ENCODE peak calls at places on chromosomes 16 and 17, in ten cellular contexts. One of them, this sample, is unnamed.
A peak's percentile ranks its signal among the peaks of the same experiment; 100 is the strongest.

GRCh38 chr17:64355536-64356303 is 34.9 kb downstream of the PECAM1 start:
- DNase-seq in thoracic aorta: no peak
- DNase-seq in A549: no peak
- DNase-seq in suprapubic skin: no peak
- DNase-seq in neural progenitor cell: no peak
- DNase-seq in transverse colon: no peak
- DNase-seq in heart left ventricle: peak; percentile 62
- DNase-seq in esophagus squamous epithelium: no peak
- DNase-seq in fibroblast of lung: peak; percentile 91
- DNase-seq in endothelial cell of umbilical vein: peak; percentile 47
- DNase-seq in this sample: no peak

GRCh38 chr16:68300736-68301459 is 9.8 kb downstream of the SLC7A6OS start:
- DNase-seq in neural progenitor cell: no peak
- DNase-seq in suprapubic skin: no peak
- DNase-seq in transverse colon: no peak
- DNase-seq in fibroblast of lung: peak; percentile 43
- DNase-seq in esophagus squamous epithelium: no peak
- DNase-seq in heart left ventricle: no peak
- DNase-seq in A549: no peak
- DNase-seq in endothelial cell of umbilical vein: no peak
- DNase-seq in thoracic aorta: no peak
- DNase-seq in this sample: no peak

GRCh38 chr16:57548424-57548823 is 6.0 kb downstream of the ADGRG5 start:
- DNase-seq in suprapubic skin: no peak
- DNase-seq in fibroblast of lung: no peak
- DNase-seq in transverse colon: no peak
- DNase-seq in A549: no peak
- DNase-seq in thoracic aorta: no peak
- DNase-seq in endothelial cell of umbilical vein: no peak
- DNase-seq in heart left ventricle: no peak
- DNase-seq in esophagus squamous epithelium: no peak
- DNase-seq in neural progenitor cell: no peak
- DNase-seq in this sample: no peak

GRCh38 chr16:88857728-88858339 is 907 bp downstream of the TRAPPC2L start:
- DNase-seq in transverse colon: peak; percentile 82
- DNase-seq in suprapubic skin: no peak
- DNase-seq in thoracic aorta: no peak
- DNase-seq in A549: peak; percentile 96
- DNase-seq in esophagus squamous epithelium: no peak
- DNase-seq in fibroblast of lung: peak; percentile 66
- DNase-seq in endothelial cell of umbilical vein: peak; percentile 74
- DNase-seq in heart left ventricle: peak; percentile 75
- DNase-seq in neural progenitor cell: peak; percentile 88
- DNase-seq in this sample: peak; percentile 72

GRCh38 chr16:15946257-15947044 is 3.0 kb upstream of the ABCC1 start:
- DNase-seq in A549: peak; percentile 83
- DNase-seq in neural progenitor cell: no peak
- DNase-seq in suprapubic skin: no peak
- DNase-seq in fibroblast of lung: peak; percentile 91
- DNase-seq in endothelial cell of umbilical vein: peak; percentile 50
- DNase-seq in thoracic aorta: no peak
- DNase-seq in transverse colon: no peak
- DNase-seq in esophagus squamous epithelium: no peak
- DNase-seq in heart left ventricle: no peak
- DNase-seq in this sample: no peak

GRCh38 chr17:67546578-67547527 is 169.8 kb downstream of the PITPNC1 start:
- DNase-seq in fibroblast of lung: peak; percentile 55
- DNase-seq in suprapubic skin: no peak
- DNase-seq in A549: no peak
- DNase-seq in endothelial cell of umbilical vein: peak; percentile 35
- DNase-seq in thoracic aorta: no peak
- DNase-seq in esophagus squamous epithelium: no peak
- DNase-seq in transverse colon: peak; percentile 79
- DNase-seq in neural progenitor cell: no peak
- DNase-seq in heart left ventricle: peak; percentile 72
- DNase-seq in this sample: peak; percentile 58

GRCh38 chr16:81565633-81566032 is 121.0 kb downstream of the CMIP start:
- DNase-seq in neural progenitor cell: no peak
- DNase-seq in endothelial cell of umbilical vein: no peak
- DNase-seq in esophagus squamous epithelium: no peak
- DNase-seq in heart left ventricle: no peak
- DNase-seq in thoracic aorta: no peak
- DNase-seq in suprapubic skin: no peak
- DNase-seq in fibroblast of lung: no peak
- DNase-seq in transverse colon: no peak
- DNase-seq in A549: no peak
- DNase-seq in this sample: no peak

GRCh38 chr16:27355610-27356009 is 41.8 kb downstream of the IL4R start:
- DNase-seq in suprapubic skin: no peak
- DNase-seq in transverse colon: peak; percentile 50
- DNase-seq in endothelial cell of umbilical vein: peak; percentile 46
- DNase-seq in fibroblast of lung: peak; percentile 17
- DNase-seq in A549: no peak
- DNase-seq in thoracic aorta: no peak
- DNase-seq in neural progenitor cell: peak; percentile 47
- DNase-seq in heart left ventricle: peak; percentile 48
- DNase-seq in esophagus squamous epithelium: no peak
- DNase-seq in this sample: peak; percentile 23

GRCh38 chr16:38941-39892 is 14.2 kb downstream of the POLR3K start:
- DNase-seq in heart left ventricle: no peak
- DNase-seq in esophagus squamous epithelium: no peak
- DNase-seq in suprapubic skin: no peak
- DNase-seq in transverse colon: peak; percentile 77
- DNase-seq in neural progenitor cell: no peak
- DNase-seq in endothelial cell of umbilical vein: no peak
- DNase-seq in A549: no peak
- DNase-seq in fibroblast of lung: no peak
- DNase-seq in thoracic aorta: no peak
- DNase-seq in this sample: peak; percentile 28

DNA sequence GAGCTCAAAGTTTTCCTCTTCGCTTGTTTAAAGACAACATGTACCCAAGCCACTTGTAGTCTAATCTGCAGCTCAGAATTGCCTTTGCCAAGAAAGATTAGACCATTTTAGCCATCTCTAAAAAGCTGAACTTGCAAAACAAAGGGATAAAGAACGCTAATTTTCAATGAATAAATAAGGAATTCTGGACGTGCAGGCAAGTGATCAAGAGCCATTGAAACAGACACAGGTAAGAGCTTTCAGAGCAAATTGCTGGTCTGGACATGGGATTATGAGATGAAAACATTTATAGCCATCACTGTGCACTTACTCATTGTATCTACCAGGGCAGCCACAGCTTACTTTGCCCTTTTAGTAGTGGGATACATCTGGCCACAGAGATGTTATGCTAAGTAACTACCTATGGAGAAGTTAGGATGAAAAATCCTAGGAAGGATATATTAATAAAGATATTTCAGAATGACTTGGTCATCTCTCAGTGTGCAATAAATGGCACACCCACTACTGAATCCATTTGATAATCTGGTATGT is 44.4 kb downstream of the RND2 start:
- DNase-seq in A549: no peak
- DNase-seq in transverse colon: no peak
- DNase-seq in endothelial cell of umbilical vein: no peak
- DNase-seq in thoracic aorta: no peak
- DNase-seq in fibroblast of lung: no peak
- DNase-seq in esophagus squamous epithelium: no peak
- DNase-seq in neural progenitor cell: no peak
- DNase-seq in heart left ventricle: no peak
- DNase-seq in suprapubic skin: no peak
- DNase-seq in this sample: no peak
- H3K4me1 ChIP-seq in A549: peaks cover 9% of the 10 kb centered on the region
- H3K4me1 ChIP-seq in transverse colon: no peaks in the 10 kb centered on the region
- H3K4me1 ChIP-seq in endothelial cell of umbilical vein: no peaks in the 10 kb centered on the region
- H3K4me1 ChIP-seq in thoracic aorta: no peaks in the 10 kb centered on the region
- H3K4me1 ChIP-seq in fibroblast of lung: no peaks in the 10 kb centered on the region
- H3K4me1 ChIP-seq in esophagus squamous epithelium: no peaks in the 10 kb centered on the region
- H3K4me1 ChIP-seq in neural progenitor cell: no peaks in the 10 kb centered on the region
- H3K4me1 ChIP-seq in heart left ventricle: peaks cover 15% of the 10 kb centered on the region
- H3K4me1 ChIP-seq in suprapubic skin: no peaks in the 10 kb centered on the region
- H3K4me1 ChIP-seq in this sample: no peaks in the 10 kb centered on the region

DNA sequence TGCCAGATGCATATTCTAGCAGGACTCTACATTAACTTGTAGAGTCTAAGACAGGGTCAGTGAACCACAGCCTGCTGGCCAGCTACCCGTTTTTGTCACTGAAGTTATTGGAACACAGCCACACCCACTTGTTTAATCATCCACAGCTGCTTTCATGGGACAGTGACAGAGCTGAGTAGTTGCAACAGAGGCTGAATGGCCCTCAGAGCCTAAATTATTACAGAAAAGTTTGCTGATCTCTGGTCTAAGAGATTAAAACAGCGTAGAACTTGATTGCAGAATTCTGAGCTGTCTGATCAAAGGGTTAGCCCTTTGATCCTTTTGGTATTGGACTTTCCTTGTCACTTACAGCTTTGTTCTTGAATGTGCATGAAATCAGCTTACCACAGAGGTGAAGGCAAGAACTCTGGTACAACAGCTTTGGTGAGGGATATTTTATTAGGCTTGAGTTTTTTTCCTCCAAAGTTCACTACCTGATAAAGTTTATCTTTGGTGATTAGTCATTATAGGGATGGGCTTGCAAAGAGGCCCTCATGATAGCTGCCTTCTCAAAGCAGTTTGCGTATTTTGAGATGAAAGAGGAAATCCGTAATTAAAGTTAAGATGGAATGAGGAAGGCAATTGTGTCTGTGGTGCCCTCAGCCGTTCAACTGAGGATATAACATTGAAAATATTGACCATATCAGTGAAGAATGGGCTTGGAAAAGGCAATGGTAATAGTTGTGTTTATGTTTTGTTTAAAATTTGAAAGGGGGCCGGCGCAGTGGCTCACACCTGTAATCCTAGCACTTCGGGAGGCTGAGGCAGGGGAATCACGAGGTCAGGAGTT is 23.7 kb downstream of the ALDH3A2 start:
- DNase-seq in transverse colon: peak; percentile 56
- DNase-seq in endothelial cell of umbilical vein: peak; percentile 11
- DNase-seq in esophagus squamous epithelium: no peak
- DNase-seq in A549: no peak
- DNase-seq in fibroblast of lung: peak; percentile 8
- DNase-seq in suprapubic skin: peak; percentile 72
- DNase-seq in thoracic aorta: no peak
- DNase-seq in neural progenitor cell: no peak
- DNase-seq in heart left ventricle: peak; percentile 73
- DNase-seq in this sample: peak; percentile 55
- TF ChIP-seq CTCF in transverse colon: peak; percentile 19
- TF ChIP-seq CTCF in endothelial cell of umbilical vein: no peak
- TF ChIP-seq CTCF in esophagus squamous epithelium: no peak
- TF ChIP-seq CTCF in A549: peak; percentile 8
- TF ChIP-seq CTCF in fibroblast of lung: peak; percentile 28
- TF ChIP-seq CTCF in suprapubic skin: no peak
- TF ChIP-seq CTCF in thoracic aorta: no peak
- TF ChIP-seq CTCF in neural progenitor cell: no peak
- TF ChIP-seq CTCF in heart left ventricle: no peak
- TF ChIP-seq CTCF in this sample: peak; percentile 7

GRCh38 chr17:79800325-79801155 is 3.7 kb upstream of the CBX8 start:
- DNase-seq in neural progenitor cell: peak; percentile 84
- DNase-seq in fibroblast of lung: peak; percentile 54
- DNase-seq in thoracic aorta: no peak
- DNase-seq in endothelial cell of umbilical vein: no peak
- DNase-seq in heart left ventricle: no peak
- DNase-seq in suprapubic skin: no peak
- DNase-seq in A549: no peak
- DNase-seq in transverse colon: peak; percentile 63
- DNase-seq in esophagus squamous epithelium: no peak
- DNase-seq in this sample: peak; percentile 50
- H3K27ac ChIP-seq in neural progenitor cell: no peak overlapping the region
- H3K27ac ChIP-seq in fibroblast of lung: no peak overlapping the region
- H3K27ac ChIP-seq in thoracic aorta: no peak overlapping the region
- H3K27ac ChIP-seq in endothelial cell of umbilical vein: no peak overlapping the region
- H3K27ac ChIP-seq in heart left ventricle: no peak overlapping the region
- H3K27ac ChIP-seq in suprapubic skin: no peak overlapping the region
- H3K27ac ChIP-seq in A549: no peak overlapping the region
- H3K27ac ChIP-seq in transverse colon: no peak overlapping the region
- H3K27ac ChIP-seq in esophagus squamous epithelium: no peak overlapping the region
- H3K27ac ChIP-seq in this sample: no peak overlapping the region

GRCh38 chr17:44558349-44559287 is 1.3 kb downstream of the FZD2 start:
- DNase-seq in fibroblast of lung: peak; percentile 61
- DNase-seq in A549: no peak
- DNase-seq in suprapubic skin: no peak
- DNase-seq in neural progenitor cell: peak; percentile 47
- DNase-seq in transverse colon: no peak
- DNase-seq in esophagus squamous epithelium: no peak
- DNase-seq in thoracic aorta: no peak
- DNase-seq in heart left ventricle: no peak
- DNase-seq in endothelial cell of umbilical vein: no peak
- DNase-seq in this sample: peak; percentile 13

GRCh38 chr17:44559288-44560249 is 2.3 kb downstream of the FZD2 start:
- DNase-seq in heart left ventricle: no peak
- DNase-seq in A549: no peak
- DNase-seq in neural progenitor cell: no peak
- DNase-seq in endothelial cell of umbilical vein: no peak
- DNase-seq in suprapubic skin: no peak
- DNase-seq in thoracic aorta: no peak
- DNase-seq in transverse colon: no peak
- DNase-seq in fibroblast of lung: peak; percentile 51
- DNase-seq in esophagus squamous epithelium: no peak
- DNase-seq in this sample: no peak

GRCh38 chr17:44556854-44557606 is at the start of gene FZD2:
- DNase-seq in thoracic aorta: peak; percentile 85
- DNase-seq in endothelial cell of umbilical vein: peak; percentile 92
- DNase-seq in fibroblast of lung: peak; percentile 98
- DNase-seq in neural progenitor cell: peak; percentile 98
- DNase-seq in esophagus squamous epithelium: peak; percentile 39
- DNase-seq in heart left ventricle: peak; percentile 91
- DNase-seq in A549: peak; percentile 99
- DNase-seq in transverse colon: peak; percentile 82
- DNase-seq in suprapubic skin: peak; percentile 78
- DNase-seq in this sample: peak; percentile 75

GRCh38 chr17:44556114-44556853 is 1.0 kb upstream of the FZD2 start:
- DNase-seq in neural progenitor cell: peak; percentile 98
- DNase-seq in suprapubic skin: no peak
- DNase-seq in thoracic aorta: no peak
- DNase-seq in A549: peak; percentile 84
- DNase-seq in endothelial cell of umbilical vein: peak; percentile 63
- DNase-seq in fibroblast of lung: peak; percentile 72
- DNase-seq in heart left ventricle: peak; percentile 42
- DNase-seq in transverse colon: peak; percentile 47
- DNase-seq in esophagus squamous epithelium: no peak
- DNase-seq in this sample: peak; percentile 54

DNA sequence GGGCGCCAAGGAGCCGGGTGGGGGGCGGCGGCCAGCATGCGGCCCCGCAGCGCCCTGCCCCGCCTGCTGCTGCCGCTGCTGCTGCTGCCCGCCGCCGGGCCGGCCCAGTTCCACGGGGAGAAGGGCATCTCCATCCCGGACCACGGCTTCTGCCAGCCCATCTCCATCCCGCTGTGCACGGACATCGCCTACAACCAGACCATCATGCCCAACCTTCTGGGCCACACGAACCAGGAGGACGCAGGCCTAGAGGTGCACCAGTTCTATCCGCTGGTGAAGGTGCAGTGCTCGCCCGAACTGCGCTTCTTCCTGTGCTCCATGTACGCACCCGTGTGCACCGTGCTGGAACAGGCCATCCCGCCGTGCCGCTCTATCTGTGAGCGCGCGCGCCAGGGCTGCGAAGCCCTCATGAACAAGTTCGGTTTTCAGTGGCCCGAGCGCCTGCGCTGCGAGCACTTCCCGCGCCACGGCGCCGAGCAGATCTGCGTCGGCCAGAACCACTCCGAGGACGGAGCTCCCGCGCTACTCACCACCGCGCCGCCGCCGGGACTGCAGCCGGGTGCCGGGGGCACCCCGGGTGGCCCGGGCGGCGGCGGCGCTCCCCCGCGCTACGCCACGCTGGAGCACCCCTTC is 485 bp downstream of the FZD2 start:
- DNase-seq in heart left ventricle: no peak
- DNase-seq in neural progenitor cell: peak; percentile 79
- DNase-seq in thoracic aorta: no peak
- DNase-seq in A549: no peak
- DNase-seq in endothelial cell of umbilical vein: peak; percentile 60
- DNase-seq in suprapubic skin: peak; percentile 64
- DNase-seq in fibroblast of lung: peak; percentile 78
- DNase-seq in esophagus squamous epithelium: no peak
- DNase-seq in transverse colon: peak; percentile 33
- DNase-seq in this sample: peak; percentile 25
- H3K4me1 ChIP-seq in heart left ventricle: peaks cover 16% of the 10 kb centered on the region
- H3K4me1 ChIP-seq in neural progenitor cell: peaks cover 43% of the 10 kb centered on the region
- H3K4me1 ChIP-seq in thoracic aorta: peaks cover 15% of the 10 kb centered on the region
- H3K4me1 ChIP-seq in A549: peaks cover 62% of the 10 kb centered on the region
- H3K4me1 ChIP-seq in endothelial cell of umbilical vein: peaks cover 7% of the 10 kb centered on the region
- H3K4me1 ChIP-seq in suprapubic skin: peaks cover 20% of the 10 kb centered on the region
- H3K4me1 ChIP-seq in fibroblast of lung: peaks cover 9% of the 10 kb centered on the region
- H3K4me1 ChIP-seq in esophagus squamous epithelium: peaks cover 6% of the 10 kb centered on the region
- H3K4me1 ChIP-seq in transverse colon: peaks cover 4% of the 10 kb centered on the region
- H3K4me1 ChIP-seq in this sample: peaks cover 11% of the 10 kb centered on the region